ENCODE peak calls at places on chromosome 1, in seven cellular contexts. Z, U, J, G, R, O and W are unnamed samples.
A peak's percentile ranks its signal among the peaks of the same experiment; 100 is the strongest.

GRCh38 chr1:151006331-151007052 is at the start of gene MINDY1:
- DNase-seq in Z (peak; percentile 85), U (peak; percentile 24), J (peak; percentile 81), G (peak; percentile 87), R (peak; percentile 72), O (peak; percentile 78), W (peak; percentile 87)

GRCh38 chr1:228555074-228555989 is 68.2 kb downstream of the RNF187 start:
- DNase-seq in Z (peak; percentile 69), U (no peak), J (no peak), G (peak; percentile 9), R (no peak), O (no peak), W (no peak)

GRCh38 chr1:71641903-71642302 is 561.1 kb upstream of the ZRANB2 start:
- DNase-seq in Z (no peak), U (no peak), J (peak; percentile 53), G (no peak), R (no peak), O (no peak), W (no peak)

GRCh38 chr1:182641561-182641960 is 37.4 kb upstream of the RGS16 start:
- DNase-seq in Z (no peak), U (no peak), J (no peak), G (no peak), R (no peak), O (no peak), W (no peak)

GRCh38 chr1:201136696-201137392 is 9.9 kb upstream of the ASCL5 start:
- DNase-seq in Z (no peak), U (no peak), J (no peak), G (no peak), R (no peak), O (peak; percentile 39), W (no peak)

GRCh38 chr1:44894591-44894990 is 51.5 kb upstream of the PTCH2 start:
- DNase-seq in Z (no peak), U (no peak), J (no peak), G (peak; percentile 71), R (no peak), O (no peak), W (peak; percentile 81)

GRCh38 chr1:81111818-81112217 is 688.9 kb upstream of the ADGRL2 start:
- DNase-seq in Z (no peak), U (no peak), J (no peak), G (peak; percentile 77), R (no peak), O (no peak), W (peak; percentile 59)

GRCh38 chr1:162757476-162757875 is 33.0 kb upstream of the HSD17B7 start:
- DNase-seq in Z (no peak), U (no peak), J (no peak), G (no peak), R (no peak), O (no peak), W (peak; percentile 36)

GRCh38 chr1:84892657-84893618 is at the start of gene LPAR3:
- DNase-seq in Z (peak; percentile 90), U (no peak), J (peak; percentile 82), G (peak; percentile 25), R (no peak), O (no peak), W (peak; percentile 31)

GRCh38 chr1:2290171-2290578 is 62.1 kb downstream of the SKI start:
- DNase-seq in Z (no peak), U (no peak), J (peak; percentile 60), G (no peak), R (peak; percentile 76), O (no peak), W (no peak)

GRCh38 chr1:188652678-188653077 is 1823.9 kb downstream of the PLA2G4A start:
- DNase-seq in Z (no peak), U (no peak), J (no peak), G (peak; percentile 44), R (no peak), O (no peak), W (peak; percentile 15)

GRCh38 chr1:56557746-56558145 is 21.6 kb downstream of the PLPP3 start:
- DNase-seq in Z (no peak), U (no peak), J (no peak), G (no peak), R (no peak), O (no peak), W (no peak)

GRCh38 chr1:29389533-29390041 is 153.3 kb downstream of the PTPRU start:
- DNase-seq in Z (no peak), U (no peak), J (no peak), G (no peak), R (no peak), O (no peak), W (no peak)

GRCh38 chr1:221462345-221462744 is 279.5 kb downstream of the DUSP10 start:
- DNase-seq in Z (no peak), U (no peak), J (no peak), G (peak; percentile 5), R (no peak), O (no peak), W (peak; percentile 50)

GRCh38 chr1:192609110-192610079 is 26.6 kb upstream of the RGS13 start:
- DNase-seq in Z (no peak), U (peak; percentile 7), J (peak; percentile 55), G (no peak), R (peak; percentile 83), O (peak; percentile 65), W (no peak)

GRCh38 chr1:201336711-201337450 is 40.6 kb downstream of the TNNT2 start:
- DNase-seq in Z (no peak), U (no peak), J (no peak), G (no peak), R (no peak), O (no peak), W (no peak)

GRCh38 chr1:184025242-184025675 is 12.3 kb downstream of the COLGALT2 start:
- DNase-seq in Z (peak; percentile 9), U (no peak), J (peak; percentile 43), G (peak; percentile 72), R (no peak), O (peak; percentile 54), W (peak; percentile 96)

GRCh38 chr1:96059736-96060135 is 661.8 kb upstream of the PTBP2 start:
- DNase-seq in Z (no peak), U (no peak), J (no peak), G (no peak), R (no peak), O (no peak), W (no peak)

DNA sequence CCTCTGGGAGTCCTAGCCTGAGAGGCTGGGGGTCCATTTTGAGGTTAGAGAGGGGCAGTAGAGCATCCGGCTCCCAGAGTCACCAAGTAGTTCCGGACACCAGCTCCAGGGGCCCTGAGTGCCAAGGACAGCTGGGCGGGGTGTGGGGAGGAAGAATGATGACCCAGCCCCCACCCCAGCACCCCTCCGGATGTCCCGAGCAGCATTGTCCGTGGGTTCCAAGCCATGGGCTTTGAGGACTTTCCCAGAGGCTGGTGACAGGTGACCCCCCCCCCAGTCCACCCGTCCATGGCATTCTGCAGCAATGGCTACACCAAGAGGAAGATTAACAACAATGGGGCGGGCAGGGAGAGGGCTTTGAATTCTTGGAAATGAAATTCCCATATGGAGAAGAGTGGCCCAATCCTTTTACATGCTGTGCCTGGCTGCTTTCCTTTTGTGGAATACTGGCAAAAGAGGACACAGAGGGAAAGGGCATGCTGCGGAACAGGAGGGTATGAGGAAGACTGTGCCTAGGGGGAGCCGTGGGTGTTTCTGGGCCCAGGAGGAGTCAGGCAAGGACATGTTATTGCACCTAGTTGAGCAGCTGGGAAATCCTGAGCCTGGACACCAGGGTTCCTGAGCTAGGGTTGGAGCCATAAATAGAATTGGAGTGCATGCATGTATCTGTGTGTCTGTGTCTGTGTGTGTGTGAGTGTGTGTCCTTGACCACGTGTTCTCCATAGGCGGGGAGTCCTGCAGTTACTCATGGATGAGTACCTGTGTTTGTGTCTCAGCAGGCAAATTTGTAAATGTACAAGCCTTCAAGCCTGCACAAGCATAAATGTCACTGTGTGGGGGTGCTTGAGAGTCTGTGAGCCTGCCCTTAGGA is 953 bp downstream of the ATP1A2 start:
- DNase-seq in Z (no peak), U (peak; percentile 50), J (peak; percentile 58), G (peak; percentile 49), R (no peak), O (peak; percentile 88), W (peak; percentile 52)
- H3K4me3 ChIP-seq in Z (peak overlapping the region; percentile 46), U (peak overlapping the region; percentile 79), J (peak overlapping the region; percentile 40), G (no peak overlapping the region), R (no peak overlapping the region), O (peak overlapping the region; percentile 82), W (no peak overlapping the region)

DNA sequence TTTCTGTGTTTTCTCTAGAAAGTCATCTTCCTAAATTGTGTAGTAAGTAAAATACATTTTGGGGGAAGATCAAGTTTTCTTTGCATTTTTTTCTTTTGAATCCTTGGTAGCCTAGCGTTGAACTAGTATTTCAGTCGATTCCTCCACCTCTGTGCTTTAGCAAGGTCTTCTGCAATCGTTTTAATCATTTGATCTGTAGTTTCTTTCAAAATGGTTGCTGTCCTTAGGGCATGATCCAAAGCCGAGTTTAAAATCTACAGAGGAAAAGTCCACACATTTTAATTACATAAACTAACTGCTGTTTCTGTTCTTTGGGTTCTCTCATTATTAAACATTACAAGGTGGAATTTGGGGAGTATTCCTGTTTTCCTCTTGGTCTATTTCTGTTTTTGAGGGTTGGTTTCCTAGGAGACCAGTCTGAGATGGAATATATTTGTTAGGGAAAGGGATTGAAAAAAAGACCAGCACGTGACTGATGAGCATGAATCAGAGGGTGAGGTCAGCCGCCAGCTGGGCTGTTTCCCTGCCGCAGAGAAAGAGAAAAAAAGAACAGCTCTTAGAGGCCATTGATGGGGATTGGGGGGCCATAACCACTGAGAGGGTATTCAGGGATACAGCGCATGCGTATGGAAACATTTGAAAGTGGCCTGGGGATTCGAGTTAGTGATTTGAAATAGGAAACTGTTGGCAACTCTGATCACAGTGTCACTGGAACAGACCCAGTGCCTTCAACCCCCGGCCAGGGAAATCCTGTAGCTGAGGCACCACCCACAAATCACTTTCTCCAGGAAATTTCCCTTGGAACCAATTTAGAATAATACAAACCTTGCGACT is 40.6 kb downstream of the AKNAD1 start:
- DNase-seq in Z (peak; percentile 57), U (peak; percentile 19), J (peak; percentile 85), G (peak; percentile 94), R (peak; percentile 71), O (peak; percentile 86), W (peak; percentile 92)
- H3K4me3 ChIP-seq in Z (no peak overlapping the region), U (peak overlapping the region; percentile 66), J (peak overlapping the region; percentile 28), G (no peak overlapping the region), R (no peak overlapping the region), O (peak overlapping the region; percentile 61), W (peak overlapping the region; percentile 52)

GRCh38 chr1:54095543-54096286 is 42.3 kb downstream of the TCEANC2 start:
- DNase-seq in Z (no peak), U (no peak), J (no peak), G (no peak), R (no peak), O (no peak), W (no peak)
- H3K4me3 ChIP-seq in Z (no peak overlapping the region), U (no peak overlapping the region), J (no peak overlapping the region), G (no peak overlapping the region), R (no peak overlapping the region), O (no peak overlapping the region), W (no peak overlapping the region)

DNA sequence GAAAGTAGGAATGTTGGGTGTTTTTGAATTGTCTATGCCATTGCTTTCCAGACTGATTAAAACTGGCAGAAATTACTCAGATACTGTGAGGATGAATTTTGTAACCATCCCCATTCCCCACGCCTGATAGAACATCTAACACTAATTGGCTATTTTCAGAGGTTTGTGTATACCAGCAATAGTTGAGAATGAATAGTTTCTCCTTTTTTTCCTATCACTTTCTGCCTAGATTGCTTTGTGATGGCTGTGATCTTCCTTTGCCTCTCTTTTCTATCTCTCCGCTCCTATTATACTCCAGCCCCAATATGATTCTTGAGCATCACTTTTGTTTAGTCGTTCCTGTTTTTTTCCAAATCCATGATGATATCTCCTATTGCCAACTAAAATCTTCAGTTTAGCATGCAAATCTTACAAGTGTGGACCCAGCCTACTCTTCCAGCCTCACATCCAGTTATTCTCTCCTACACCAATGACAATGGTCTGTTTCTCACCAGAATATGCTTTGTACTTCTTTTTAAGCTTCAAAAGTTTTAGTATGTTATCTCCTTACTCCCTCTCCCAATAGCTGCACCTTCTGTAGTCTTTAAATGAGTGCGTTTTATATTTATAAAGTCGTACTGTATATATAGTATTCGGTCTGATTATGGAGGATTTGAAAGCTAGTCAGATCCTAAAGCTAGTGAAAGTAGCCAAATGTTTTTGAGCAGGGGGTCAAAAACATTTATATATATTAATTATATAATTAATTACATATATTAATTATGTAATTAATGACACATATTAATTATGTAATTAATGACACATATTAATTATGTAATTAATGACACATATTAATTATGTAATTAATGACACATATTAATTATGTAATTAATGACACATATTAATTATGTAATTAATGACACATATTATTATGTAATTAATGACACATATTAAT is 25.2 kb downstream of the MAGI3 start:
- DNase-seq in Z (no peak), U (no peak), J (no peak), G (peak; percentile 11), R (no peak), O (no peak), W (peak; percentile 23)
- H3K4me3 ChIP-seq in Z (no peak overlapping the region), U (no peak overlapping the region), J (no peak overlapping the region), G (no peak overlapping the region), R (no peak overlapping the region), O (no peak overlapping the region), W (no peak overlapping the region)